ENCODE peak calls at places on chromosome 14, in ten cellular contexts. S, O, G, D, I, J, R, Z, W and U are unnamed samples.

GRCh38 chr14:39175445-39176262 is 600 bp downstream of the PNN start:
- DNase-seq in S (peak), O (no peak), G (peak), D (no peak), I (no peak), J (peak), R (peak), Z (peak), W (peak), U (no peak)

GRCh38 chr14:74531467-74531866 is 37.9 kb downstream of the ISCA2 start:
- DNase-seq in S (no peak), O (peak), G (no peak), D (peak), I (no peak), J (peak), R (peak), Z (peak), W (peak), U (no peak)

GRCh38 chr14:96204151-96205058 is at the start of gene BDKRB2:
- DNase-seq in S (peak), O (peak), G (peak), D (peak), I (peak), J (peak), R (peak), Z (peak), W (peak), U (no peak)

GRCh38 chr14:76694106-76694505 is 67.2 kb upstream of the VASH1 start:
- DNase-seq in S (no peak), O (no peak), G (no peak), D (no peak), I (no peak), J (no peak), R (no peak), Z (no peak), W (no peak), U (no peak)

GRCh38 chr14:99873653-99874052 is 80.4 kb downstream of the EML1 start:
- DNase-seq in S (no peak), O (no peak), G (no peak), D (no peak), I (no peak), J (no peak), R (no peak), Z (no peak), W (no peak), U (no peak)

GRCh38 chr14:99260652-99261551 is 11.1 kb downstream of the BCL11B start:
- DNase-seq in S (no peak), O (no peak), G (no peak), D (no peak), I (no peak), J (no peak), R (no peak), Z (no peak), W (no peak), U (peak)

GRCh38 chr14:56199095-56199975 is 81.1 kb downstream of the PELI2 start:
- DNase-seq in S (no peak), O (no peak), G (no peak), D (no peak), I (peak), J (peak), R (peak), Z (peak), W (no peak), U (no peak)

GRCh38 chr14:100375273-100375962 is 52.3 kb downstream of the SLC25A47 start:
- DNase-seq in S (no peak), O (peak), G (no peak), D (peak), I (peak), J (peak), R (peak), Z (peak), W (no peak), U (no peak)

GRCh38 chr14:105060751-105061427 is 4.3 kb downstream of the GPR132 start:
- DNase-seq in S (no peak), O (no peak), G (no peak), D (no peak), I (no peak), J (no peak), R (no peak), Z (no peak), W (peak), U (no peak)

GRCh38 chr14:105069887-105070759 is 4.9 kb upstream of the GPR132 start:
- DNase-seq in S (no peak), O (peak), G (no peak), D (no peak), I (no peak), J (peak), R (no peak), Z (no peak), W (no peak), U (no peak)

GRCh38 chr14:21525995-21526671 is at the start of gene SALL2:
- DNase-seq in S (peak), O (peak), G (peak), D (no peak), I (no peak), J (peak), R (no peak), Z (peak), W (peak), U (peak)

GRCh38 chr14:106210650-106211049 is 684.3 kb downstream of the TMEM121 start:
- DNase-seq in S (no peak), O (no peak), G (no peak), D (no peak), I (no peak), J (no peak), R (no peak), Z (peak), W (no peak), U (no peak)

GRCh38 chr14:42921876-42922275 is 1315.2 kb downstream of the LRFN5 start:
- DNase-seq in S (no peak), O (no peak), G (no peak), D (no peak), I (no peak), J (no peak), R (no peak), Z (no peak), W (no peak), U (no peak)

GRCh38 chr14:73738518-73739173 is 24.5 kb upstream of the PNMA1 start:
- DNase-seq in S (no peak), O (no peak), G (no peak), D (no peak), I (no peak), J (no peak), R (no peak), Z (no peak), W (no peak), U (no peak)

GRCh38 chr14:59439256-59440015 is 25.7 kb downstream of the GPR135 start:
- DNase-seq in S (no peak), O (no peak), G (no peak), D (no peak), I (no peak), J (no peak), R (no peak), Z (no peak), W (no peak), U (no peak)

GRCh38 chr14:30243805-30244204 is 315.2 kb upstream of the G2E3 start:
- DNase-seq in S (no peak), O (no peak), G (no peak), D (no peak), I (no peak), J (no peak), R (no peak), Z (no peak), W (no peak), U (no peak)

GRCh38 chr14:101975231-101975630 is 10.9 kb downstream of the DYNC1H1 start:
- DNase-seq in S (no peak), O (no peak), G (no peak), D (no peak), I (no peak), J (no peak), R (no peak), Z (no peak), W (no peak), U (no peak)

GRCh38 chr14:61145903-61146411 is 135.2 kb downstream of the TMEM30B start:
- DNase-seq in S (no peak), O (no peak), G (no peak), D (no peak), I (no peak), J (no peak), R (peak), Z (no peak), W (no peak), U (no peak)

GRCh38 chr14:73723799-73724621 is 9.8 kb upstream of the PNMA1 start:
- DNase-seq in S (no peak), O (peak), G (no peak), D (no peak), I (peak), J (peak), R (peak), Z (no peak), W (no peak), U (no peak)

GRCh38 chr14:44945264-44945663 is 16.5 kb downstream of the KLHL28 start:
- DNase-seq in S (no peak), O (no peak), G (no peak), D (no peak), I (peak), J (no peak), R (no peak), Z (no peak), W (no peak), U (no peak)

GRCh38 chr14:68506021-68506644 is 286.7 kb downstream of the ZFP36L1 start:
- DNase-seq in S (no peak), O (no peak), G (no peak), D (no peak), I (no peak), J (peak), R (no peak), Z (no peak), W (no peak), U (no peak)

GRCh38 chr14:100532916-100533630 is 54.1 kb downstream of the BEGAIN start:
- DNase-seq in S (no peak), O (peak), G (no peak), D (no peak), I (no peak), J (no peak), R (no peak), Z (no peak), W (no peak), U (no peak)

GRCh38 chr14:50726372-50727107 is 58.4 kb upstream of the SAV1 start:
- DNase-seq in S (no peak), O (no peak), G (no peak), D (no peak), I (no peak), J (no peak), R (no peak), Z (no peak), W (no peak), U (no peak)

GRCh38 chr14:103748539-103748867 is 32.9 kb downstream of the ZFYVE21 start:
- DNase-seq in S (no peak), O (no peak), G (no peak), D (no peak), I (no peak), J (no peak), R (no peak), Z (no peak), W (no peak), U (no peak)

GRCh38 chr14:57492859-57493258 is 798 bp downstream of the CCDC198 start:
- DNase-seq in S (no peak), O (no peak), G (no peak), D (no peak), I (no peak), J (no peak), R (peak), Z (peak), W (peak), U (no peak)

GRCh38 chr14:74589291-74589879 is 22.7 kb downstream of the LTBP2 start:
- DNase-seq in S (no peak), O (no peak), G (no peak), D (no peak), I (no peak), J (no peak), R (no peak), Z (no peak), W (no peak), U (no peak)

GRCh38 chr14:92353447-92353846 is 30.5 kb downstream of the SLC24A4 start:
- DNase-seq in S (no peak), O (no peak), G (no peak), D (no peak), I (no peak), J (no peak), R (no peak), Z (no peak), W (no peak), U (no peak)

GRCh38 chr14:60184597-60185555 is 19.7 kb upstream of the DHRS7 start:
- DNase-seq in S (no peak), O (no peak), G (no peak), D (no peak), I (no peak), J (no peak), R (peak), Z (peak), W (no peak), U (no peak)

GRCh38 chr14:98913967-98914620 is 357.9 kb downstream of the BCL11B start:
- DNase-seq in S (no peak), O (no peak), G (no peak), D (no peak), I (no peak), J (no peak), R (no peak), Z (no peak), W (no peak), U (no peak)

GRCh38 chr14:92493492-92493891 is 20.1 kb upstream of the RIN3 start:
- DNase-seq in S (no peak), O (no peak), G (no peak), D (no peak), I (no peak), J (no peak), R (no peak), Z (no peak), W (no peak), U (no peak)

GRCh38 chr14:31025335-31026075 is at the start of gene AP4S1:
- DNase-seq in S (peak), O (peak), G (peak), D (no peak), I (no peak), J (peak), R (no peak), Z (peak), W (peak), U (peak)

GRCh38 chr14:68440776-68441175 is 352.1 kb downstream of the ZFP36L1 start:
- DNase-seq in S (no peak), O (no peak), G (no peak), D (no peak), I (no peak), J (no peak), R (no peak), Z (no peak), W (no peak), U (no peak)

GRCh38 chr14:39025810-39026627 is 77.0 kb downstream of the SEC23A start:
- DNase-seq in S (no peak), O (no peak), G (no peak), D (no peak), I (no peak), J (no peak), R (no peak), Z (no peak), W (no peak), U (no peak)

GRCh38 chr14:67464377-67464776 is 24.1 kb downstream of the TMEM229B start:
- DNase-seq in S (no peak), O (no peak), G (no peak), D (no peak), I (no peak), J (no peak), R (no peak), Z (no peak), W (no peak), U (no peak)

GRCh38 chr14:103416916-103417315 is 31.7 kb downstream of the MARK3 start:
- DNase-seq in S (peak), O (no peak), G (no peak), D (no peak), I (no peak), J (no peak), R (no peak), Z (no peak), W (no peak), U (no peak)

GRCh38 chr14:68979722-68980552 is 835 bp upstream of the ACTN1 start:
- DNase-seq in S (no peak), O (peak), G (peak), D (no peak), I (no peak), J (peak), R (no peak), Z (peak), W (peak), U (no peak)

GRCh38 chr14:92677087-92677668 is 71.2 kb downstream of the LGMN start:
- DNase-seq in S (no peak), O (no peak), G (no peak), D (no peak), I (no peak), J (no peak), R (no peak), Z (no peak), W (no peak), U (no peak)